ENCODE peak calls at places on chromosome 15, in seven cellular contexts. B, C, L, W, H, O and V are unnamed samples.
A peak's percentile ranks its signal among the peaks of the same experiment; 100 is the strongest.

GRCh38 chr15:58528197-58528870 is 96.5 kb downstream of the LIPC start:
- DNase-seq in B (peak; percentile 77), C (no peak), L (no peak), W (no peak), H (peak; percentile 82), O (peak; percentile 57), V (no peak)

GRCh38 chr15:85367741-85368140 is 12.7 kb upstream of the AKAP13 start:
- DNase-seq in B (no peak), C (no peak), L (no peak), W (no peak), H (no peak), O (no peak), V (no peak)

GRCh38 chr15:99384992-99385669 is 133.8 kb downstream of the LRRC28 start:
- DNase-seq in B (no peak), C (peak; percentile 46), L (no peak), W (no peak), H (no peak), O (peak; percentile 7), V (no peak)

GRCh38 chr15:59388670-59389069 is 16.0 kb upstream of the MYO1E start:
- DNase-seq in B (no peak), C (no peak), L (peak; percentile 33), W (no peak), H (peak; percentile 44), O (no peak), V (no peak)

GRCh38 chr15:48800811-48801460 is 9.9 kb downstream of the CEP152 start:
- DNase-seq in B (no peak), C (peak; percentile 30), L (peak; percentile 50), W (no peak), H (peak; percentile 21), O (no peak), V (no peak)

GRCh38 chr15:93017521-93017920 is 71.5 kb downstream of the RGMA start:
- DNase-seq in B (no peak), C (no peak), L (no peak), W (no peak), H (no peak), O (no peak), V (no peak)

GRCh38 chr15:24856397-24857093 is 98.2 kb upstream of the SNRPN start:
- DNase-seq in B (peak; percentile 49), C (peak; percentile 97), L (no peak), W (peak; percentile 96), H (peak; percentile 65), O (no peak), V (no peak)

GRCh38 chr15:64337761-64338160 is 18.2 kb downstream of the CSNK1G1 start:
- DNase-seq in B (no peak), C (no peak), L (no peak), W (no peak), H (no peak), O (no peak), V (no peak)

GRCh38 chr15:41568350-41569017 is 9.5 kb downstream of the TYRO3 start:
- DNase-seq in B (no peak), C (peak; percentile 98), L (no peak), W (peak; percentile 95), H (no peak), O (no peak), V (no peak)

GRCh38 chr15:76346666-76347506 is 10.3 kb downstream of the ISL2 start:
- DNase-seq in B (no peak), C (peak; percentile 62), L (peak; percentile 74), W (peak; percentile 77), H (peak; percentile 35), O (no peak), V (no peak)

GRCh38 chr15:57095896-57096295 is 177.5 kb downstream of the TCF12 start:
- DNase-seq in B (no peak), C (no peak), L (no peak), W (no peak), H (no peak), O (no peak), V (no peak)

GRCh38 chr15:98737122-98737521 is 88.8 kb downstream of the IGF1R start:
- DNase-seq in B (no peak), C (no peak), L (no peak), W (no peak), H (no peak), O (no peak), V (no peak)

GRCh38 chr15:68224546-68225250 is 4.8 kb downstream of the CLN6 start:
- DNase-seq in B (no peak), C (no peak), L (no peak), W (no peak), H (no peak), O (no peak), V (no peak)

GRCh38 chr15:70569718-70570231 is 193.6 kb downstream of the UACA start:
- DNase-seq in B (peak; percentile 66), C (no peak), L (no peak), W (no peak), H (peak; percentile 66), O (no peak), V (no peak)

GRCh38 chr15:70596354-70597055 is 166.9 kb downstream of the UACA start:
- DNase-seq in B (peak; percentile 95), C (no peak), L (no peak), W (no peak), H (peak; percentile 96), O (no peak), V (no peak)

GRCh38 chr15:49212897-49213296 is 42.9 kb downstream of the GALK2 start:
- DNase-seq in B (no peak), C (no peak), L (no peak), W (no peak), H (no peak), O (no peak), V (no peak)

GRCh38 chr15:85837011-85837433 is 42.3 kb upstream of the KLHL25 start:
- DNase-seq in B (no peak), C (no peak), L (no peak), W (no peak), H (no peak), O (peak; percentile 37), V (no peak)

GRCh38 chr15:77654975-77655374 is 22.3 kb upstream of the LINGO1 start:
- DNase-seq in B (no peak), C (peak; percentile 86), L (peak; percentile 53), W (peak; percentile 66), H (no peak), O (no peak), V (no peak)

GRCh38 chr15:96947830-96948229 is 617.3 kb downstream of the NR2F2 start:
- DNase-seq in B (no peak), C (peak; percentile 80), L (peak; percentile 71), W (peak; percentile 86), H (peak; percentile 0), O (no peak), V (no peak)
- TF ChIP-seq EZH2 in B (no peak), C (no peak), L (no peak), W (peak; percentile 51), H (no peak), O (no peak), V (peak; percentile 77)

DNA sequence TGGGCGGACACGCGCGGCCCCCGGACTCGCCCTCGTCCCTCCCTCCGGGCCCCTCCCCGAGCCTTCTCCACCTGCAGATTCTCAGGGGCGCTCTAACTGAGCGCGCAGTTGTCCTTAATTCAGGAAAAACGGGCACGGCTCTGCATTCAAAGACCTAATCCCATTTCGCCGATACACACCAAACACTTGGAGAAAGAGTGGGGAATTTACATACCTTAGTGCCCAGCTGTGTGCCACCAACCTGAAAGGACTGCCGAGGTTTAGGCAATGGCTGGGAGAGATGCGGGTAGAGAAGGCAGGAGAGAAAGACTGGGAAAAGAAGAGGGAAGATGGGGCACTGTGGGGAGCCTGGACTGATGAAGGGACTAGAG is 21.8 kb downstream of the IGDCC3 start:
- DNase-seq in B (no peak), C (no peak), L (no peak), W (peak; percentile 81), H (no peak), O (no peak), V (no peak)
- TF ChIP-seq EZH2 in B (peak; percentile 75), C (peak; percentile 79), L (no peak), W (no peak), H (peak; percentile 84), O (no peak), V (no peak)

DNA sequence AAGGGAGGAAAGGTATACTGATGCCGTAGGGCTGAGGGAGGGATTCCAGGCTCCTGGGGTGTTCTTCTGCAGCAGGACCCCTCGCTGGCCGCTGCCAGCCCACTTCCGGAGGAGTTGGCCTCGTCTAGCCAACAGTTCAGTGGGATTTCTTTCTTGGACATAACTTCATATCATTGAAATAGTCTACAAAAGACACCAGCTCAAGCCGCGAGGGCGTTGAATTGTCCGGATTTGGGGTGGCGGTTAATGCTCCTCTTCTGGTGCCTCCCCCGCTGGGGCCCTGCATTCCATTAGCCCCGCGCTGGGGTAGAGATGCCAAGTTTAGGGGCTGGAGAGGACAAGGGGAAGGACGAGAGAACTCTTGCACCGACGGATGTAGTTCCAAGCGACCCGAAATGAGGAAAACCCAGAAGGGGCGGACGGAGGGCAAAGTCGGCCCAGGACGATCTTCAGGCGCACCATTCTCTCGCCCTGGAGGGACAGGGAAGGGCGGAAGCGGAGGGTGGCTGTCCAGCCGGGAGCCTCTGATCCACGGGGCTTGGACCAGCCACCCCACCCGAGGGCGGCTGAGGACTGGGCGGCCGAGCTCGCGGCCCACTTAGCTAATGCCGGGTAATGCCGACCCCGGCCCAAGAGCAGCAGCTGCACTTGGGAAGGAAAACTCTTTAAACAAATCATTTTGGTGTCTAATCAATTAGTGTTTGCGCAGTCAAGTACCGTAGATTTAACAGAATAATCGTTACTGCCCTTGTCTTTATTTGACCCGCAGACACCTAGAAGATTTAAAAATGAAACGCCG is 4.7 kb upstream of the ONECUT1 start:
- DNase-seq in B (no peak), C (peak; percentile 63), L (no peak), W (no peak), H (no peak), O (no peak), V (no peak)
- TF ChIP-seq EZH2 in B (peak; percentile 87), C (peak; percentile 97), L (peak; percentile 91), W (peak; percentile 76), H (peak; percentile 71), O (no peak), V (peak; percentile 84)

DNA sequence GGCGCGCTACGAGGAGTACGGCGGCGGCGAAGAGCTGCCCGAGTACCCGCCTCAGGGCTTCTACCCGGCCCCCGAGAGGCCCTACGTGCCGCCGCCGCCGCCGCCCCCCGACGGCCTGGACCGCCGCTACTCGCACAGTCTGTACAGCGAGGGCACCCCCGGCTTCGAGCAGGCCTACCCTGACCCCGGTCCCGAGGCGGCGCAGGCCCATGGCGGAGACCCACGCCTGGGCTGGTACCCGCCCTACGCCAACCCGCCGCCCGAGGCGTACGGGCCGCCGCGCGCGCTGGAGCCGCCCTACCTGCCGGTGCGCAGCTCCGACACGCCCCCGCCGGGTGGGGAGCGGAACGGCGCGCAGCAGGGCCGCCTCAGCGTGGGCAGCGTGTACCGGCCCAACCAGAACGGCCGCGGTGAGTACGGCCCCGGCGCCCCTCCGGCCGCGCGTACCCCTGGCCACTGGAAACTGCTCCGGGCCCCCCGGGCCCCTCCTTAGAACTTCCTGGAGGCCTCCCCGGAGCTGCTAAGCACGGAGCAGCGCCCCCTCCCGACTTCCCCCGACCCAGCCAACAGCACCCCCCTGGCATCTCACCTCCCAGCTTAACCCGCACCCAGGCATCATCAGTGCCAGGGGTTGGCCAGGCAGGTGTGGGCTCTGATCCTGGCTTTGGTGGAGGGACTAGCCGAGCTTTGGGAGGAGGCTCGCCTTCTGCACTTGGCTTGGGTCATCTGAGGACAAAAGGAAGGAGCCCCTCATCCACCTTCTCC is 1.4 kb downstream of the LOXL1 start:
- DNase-seq in B (no peak), C (peak; percentile 81), L (peak; percentile 73), W (peak; percentile 82), H (peak; percentile 53), O (peak; percentile 78), V (no peak)
- TF ChIP-seq EZH2 in B (no peak), C (no peak), L (no peak), W (no peak), H (no peak), O (no peak), V (no peak)